ENCODE peak calls at places on chromosomes 2 and 18, in eight cellular contexts. T is IMR-90, G is OCI-LY7, J is heart left ventricle, N is astrocyte of the spinal cord, Q is upper lobe of right lung, D is natural killer cell, V is Panc1. L is an unnamed sample.

GRCh38 chr2:234136461-234136860 is 86.0 kb downstream of the SPP2 start:
- DNase-seq in V (no peak), D (no peak), G (peak; percentile 41), T (no peak), J (no peak), N (peak; percentile 20), Q (no peak), L (no peak)

GRCh38 chr2:29014811-29015414 is 33.8 kb downstream of the TOGARAM2 start:
- DNase-seq in Q (no peak), N (peak; percentile 85), J (peak; percentile 79), G (no peak), D (peak; percentile 74), T (peak; percentile 57), V (no peak), L (no peak)

GRCh38 chr2:238370482-238371372 is 50.4 kb downstream of the TRAF3IP1 start:
- DNase-seq in J (peak; percentile 72), Q (peak; percentile 69), T (peak; percentile 67), N (peak; percentile 71), V (peak; percentile 56), D (peak; percentile 63), G (peak; percentile 59), L (peak; percentile 71)

GRCh38 chr2:195486987-195487644 is 169.9 kb upstream of the SLC39A10 start:
- DNase-seq in J (no peak), N (peak; percentile 74), Q (no peak), D (no peak), T (peak; percentile 81), G (peak; percentile 31), V (peak; percentile 12), L (no peak)

GRCh38 chr2:240410808-240411207 is 24.7 kb upstream of the GPC1 start:
- DNase-seq in D (peak; percentile 9), T (no peak), G (no peak), J (no peak), V (no peak), Q (no peak), N (no peak), L (no peak)

GRCh38 chr2:96867756-96868554 is 1.9 kb downstream of the SEMA4C start:
- DNase-seq in Q (no peak), J (peak; percentile 58), N (peak; percentile 49), G (no peak), T (no peak), D (peak; percentile 46), V (no peak), L (no peak)

GRCh38 chr18:9221040-9221439 is 84.5 kb downstream of the ANKRD12 start:
- DNase-seq in V (no peak), N (no peak), T (no peak), D (no peak), G (no peak), J (no peak), Q (no peak), L (no peak)

GRCh38 chr18:8084160-8084559 is 517.0 kb downstream of the PTPRM start:
- DNase-seq in D (no peak), N (peak; percentile 60), J (peak; percentile 51), V (no peak), T (peak; percentile 46), G (peak; percentile 20), Q (no peak), L (no peak)

GRCh38 chr18:24075731-24076130 is 61.2 kb downstream of the TTC39C start:
- DNase-seq in N (no peak), Q (no peak), D (no peak), J (no peak), G (no peak), V (no peak), T (no peak), L (no peak)

GRCh38 chr2:240510513-240511210 is 47.1 kb downstream of the ANKMY1 start:
- DNase-seq in J (no peak), V (no peak), T (no peak), N (no peak), G (no peak), D (no peak), Q (no peak), L (no peak)

GRCh38 chr2:82853299-82853698 is 1605.8 kb downstream of the SUCLG1 start:
- DNase-seq in T (no peak), D (no peak), V (no peak), N (no peak), J (no peak), G (no peak), Q (no peak), L (no peak)

GRCh38 chr18:58862851-58863538 is 1.7 kb upstream of the ZNF532 start:
- DNase-seq in G (peak; percentile 51), V (no peak), J (peak; percentile 68), N (peak; percentile 76), D (no peak), T (peak; percentile 62), Q (peak; percentile 70), L (peak; percentile 69)

GRCh38 chr2:134718095-134718955 is 475 bp downstream of the TMEM163 start:
- DNase-seq in V (no peak), T (no peak), Q (peak; percentile 78), G (no peak), D (peak; percentile 30), N (no peak), J (peak; percentile 69), L (peak; percentile 62)

GRCh38 chr2:70986499-70987189 is 8.0 kb downstream of the TEX261 start:
- DNase-seq in V (no peak), D (peak; percentile 7), N (no peak), T (no peak), G (no peak), Q (peak; percentile 20), J (peak; percentile 37), L (no peak)

GRCh38 chr2:219446101-219446504 is 11.5 kb downstream of the SPEG start:
- DNase-seq in N (peak; percentile 73), V (no peak), D (no peak), J (no peak), G (peak; percentile 39), Q (no peak), T (peak; percentile 67), L (no peak)

GRCh38 chr2:54928719-54929118 is 121.5 kb downstream of the RTN4 start:
- DNase-seq in N (no peak), V (no peak), T (no peak), J (no peak), Q (no peak), D (no peak), G (no peak), L (no peak)

DNA sequence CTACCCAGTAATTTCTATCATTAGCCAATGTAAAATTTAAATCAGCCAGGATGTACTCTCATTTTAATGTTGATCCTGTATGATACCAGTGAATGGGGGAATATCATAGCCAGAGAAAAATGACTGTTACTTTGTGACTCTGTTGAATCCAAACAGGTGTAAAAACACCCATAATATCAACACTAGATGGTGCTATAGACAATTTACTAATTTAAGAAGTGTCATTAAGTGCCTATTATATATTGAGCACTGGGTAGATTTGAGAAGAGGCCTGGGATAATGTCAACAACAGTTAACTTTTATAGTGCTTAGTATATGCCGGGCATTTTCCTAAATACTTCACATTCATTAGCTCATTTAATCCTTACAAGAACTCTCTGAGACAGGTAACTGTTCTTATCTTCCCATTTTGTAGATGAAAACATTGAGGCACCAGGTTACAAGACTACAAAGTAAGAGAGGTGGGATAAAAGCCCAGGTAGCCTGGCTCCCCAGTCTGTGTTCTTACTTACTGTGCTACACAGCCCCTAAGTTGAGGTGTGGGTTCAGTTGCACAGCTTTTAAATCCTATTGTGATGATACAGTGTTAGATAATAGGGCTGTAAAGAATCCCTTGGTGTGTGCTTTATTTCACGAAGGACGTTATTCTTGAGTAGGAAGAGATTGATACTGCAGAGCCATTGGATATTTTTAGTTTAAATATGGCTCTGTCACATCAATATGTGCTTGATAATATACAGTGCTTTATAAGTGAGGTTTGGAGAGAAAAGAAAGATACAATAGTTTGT is 325.5 kb downstream of the AGPS start:
- DNase-seq in D (no peak), J (no peak), N (no peak), Q (no peak), T (no peak), V (no peak), G (peak; percentile 2), L (peak; percentile 13)
- TF ChIP-seq CTCF in D (no peak), J (no peak), N (no peak), Q (peak; percentile 31), T (no peak), V (peak; percentile 39), G (peak; percentile 67), L (peak; percentile 16)

GRCh38 chr18:37551249-37551648 is 14.3 kb downstream of the CELF4 start:
- DNase-seq in G (no peak), V (no peak), J (no peak), Q (peak; percentile 20), N (no peak), T (no peak), D (no peak), L (no peak)

GRCh38 chr18:37551846-37552245 is 13.8 kb downstream of the CELF4 start:
- DNase-seq in V (no peak), G (no peak), J (no peak), D (no peak), Q (no peak), T (no peak), N (no peak), L (no peak)

GRCh38 chr18:37554399-37554787 is 11.2 kb downstream of the CELF4 start:
- DNase-seq in Q (peak; percentile 7), D (no peak), J (no peak), G (no peak), V (no peak), T (no peak), N (no peak), L (no peak)

GRCh38 chr18:37552296-37552695 is 13.3 kb downstream of the CELF4 start:
- DNase-seq in D (no peak), N (no peak), G (no peak), V (no peak), Q (peak; percentile 41), T (no peak), J (no peak), L (no peak)

GRCh38 chr18:37553633-37554398 is 11.8 kb downstream of the CELF4 start:
- DNase-seq in V (no peak), J (no peak), D (no peak), Q (peak; percentile 57), G (no peak), N (no peak), T (no peak), L (no peak)
- TF ChIP-seq CTCF in V (peak; percentile 58), J (no peak), D (no peak), Q (no peak), G (no peak), N (no peak), T (no peak), L (no peak)

DNA sequence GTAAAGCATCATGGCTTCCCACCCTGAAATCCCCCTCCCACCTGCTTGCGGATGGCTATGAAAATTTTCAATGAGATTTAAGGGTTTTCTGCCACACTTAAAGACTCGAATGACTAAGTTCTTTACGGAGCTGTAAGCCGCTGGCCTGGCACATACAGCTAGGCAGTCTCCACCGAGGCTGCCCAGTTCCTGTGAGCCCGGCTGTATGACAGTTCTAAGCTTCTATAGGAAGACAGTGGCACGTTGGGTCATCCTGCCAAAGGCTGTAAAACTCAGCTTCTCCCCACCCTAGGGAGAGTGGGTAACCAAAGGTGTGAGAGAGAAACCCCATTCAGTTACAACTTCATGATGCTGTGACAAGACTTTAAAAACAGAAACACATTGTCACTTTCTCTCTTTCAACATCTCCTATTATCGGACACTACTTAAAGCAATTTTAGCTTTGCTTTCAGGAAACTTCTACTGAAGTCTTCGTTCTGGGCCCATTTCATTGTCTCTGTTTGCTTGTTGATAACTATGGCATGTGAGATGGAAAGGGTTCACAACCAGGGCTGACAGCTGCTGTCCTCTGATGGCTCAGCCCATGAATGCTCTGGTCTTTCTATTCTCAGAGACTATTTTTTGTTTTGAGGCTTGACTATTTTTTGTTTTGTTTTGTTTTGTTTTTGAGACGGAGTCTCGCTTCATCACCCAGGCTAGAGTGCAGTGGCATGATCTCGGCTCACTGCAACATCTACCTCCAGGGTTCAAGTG is 7.1 kb downstream of the CASP8 start:
- DNase-seq in D (peak; percentile 55), G (no peak), Q (no peak), V (no peak), N (no peak), J (no peak), T (no peak), L (no peak)
- TF ChIP-seq CTCF in D (no peak), G (no peak), Q (no peak), V (no peak), N (no peak), J (no peak), T (no peak), L (no peak)

GRCh38 chr2:184611221-184612085 is 13.1 kb downstream of the ZNF804A start:
- DNase-seq in V (no peak), D (no peak), N (peak; percentile 56), J (no peak), T (peak; percentile 48), G (peak; percentile 42), Q (no peak), L (no peak)
- TF ChIP-seq CTCF in V (peak; percentile 51), D (no peak), N (peak; percentile 44), J (peak; percentile 26), T (peak; percentile 60), G (peak; percentile 87), Q (peak; percentile 39), L (no peak)